ENCODE peak calls at places on chromosomes 12 and 14, in eight cellular contexts. One of them, this sample, is unnamed.

GRCh38 chr14:80872645-80873044 is 68.9 kb downstream of the CEP128 start:
- DNase-seq in GM12878: no peak
- DNase-seq in cardiac muscle cell: no peak
- DNase-seq in CD8-positive, alpha-beta T cell: no peak
- DNase-seq in lower lobe of right lung: no peak
- DNase-seq in tibial artery: no peak
- DNase-seq in neuronal stem cell: no peak
- DNase-seq in endodermal cell: no peak
- DNase-seq in this sample: no peak

GRCh38 chr12:80190001-80190400 is 90.7 kb downstream of the OTOGL start:
- DNase-seq in GM12878: no peak
- DNase-seq in cardiac muscle cell: peak
- DNase-seq in CD8-positive, alpha-beta T cell: no peak
- DNase-seq in lower lobe of right lung: no peak
- DNase-seq in tibial artery: no peak
- DNase-seq in neuronal stem cell: no peak
- DNase-seq in endodermal cell: no peak
- DNase-seq in this sample: no peak

GRCh38 chr14:51139221-51139681 is 44.3 kb upstream of the TRIM9 start:
- DNase-seq in GM12878: no peak
- DNase-seq in cardiac muscle cell: peak
- DNase-seq in CD8-positive, alpha-beta T cell: no peak
- DNase-seq in lower lobe of right lung: no peak
- DNase-seq in tibial artery: no peak
- DNase-seq in neuronal stem cell: no peak
- DNase-seq in endodermal cell: no peak
- DNase-seq in this sample: no peak

GRCh38 chr12:119415714-119416113 is 81.2 kb downstream of the CCDC60 start:
- DNase-seq in GM12878: no peak
- DNase-seq in cardiac muscle cell: no peak
- DNase-seq in CD8-positive, alpha-beta T cell: no peak
- DNase-seq in lower lobe of right lung: no peak
- DNase-seq in tibial artery: no peak
- DNase-seq in neuronal stem cell: no peak
- DNase-seq in endodermal cell: no peak
- DNase-seq in this sample: no peak

GRCh38 chr14:63454863-63455622 is 88.1 kb downstream of the PPP2R5E start:
- DNase-seq in GM12878: no peak
- DNase-seq in cardiac muscle cell: peak
- DNase-seq in CD8-positive, alpha-beta T cell: no peak
- DNase-seq in lower lobe of right lung: no peak
- DNase-seq in tibial artery: no peak
- DNase-seq in neuronal stem cell: no peak
- DNase-seq in endodermal cell: no peak
- DNase-seq in this sample: peak

GRCh38 chr12:89244536-89244935 is 107.8 kb downstream of the DUSP6 start:
- DNase-seq in GM12878: no peak
- DNase-seq in cardiac muscle cell: peak
- DNase-seq in CD8-positive, alpha-beta T cell: no peak
- DNase-seq in lower lobe of right lung: no peak
- DNase-seq in tibial artery: no peak
- DNase-seq in neuronal stem cell: no peak
- DNase-seq in endodermal cell: no peak
- DNase-seq in this sample: no peak

GRCh38 chr12:82596484-82596883 is 90.2 kb upstream of the TMTC2 start:
- DNase-seq in GM12878: no peak
- DNase-seq in cardiac muscle cell: no peak
- DNase-seq in CD8-positive, alpha-beta T cell: no peak
- DNase-seq in lower lobe of right lung: no peak
- DNase-seq in tibial artery: no peak
- DNase-seq in neuronal stem cell: no peak
- DNase-seq in endodermal cell: no peak
- DNase-seq in this sample: no peak

GRCh38 chr12:57737467-57738141 is 938 bp downstream of the AGAP2 start:
- DNase-seq in GM12878: no peak
- DNase-seq in cardiac muscle cell: peak
- DNase-seq in CD8-positive, alpha-beta T cell: no peak
- DNase-seq in lower lobe of right lung: no peak
- DNase-seq in tibial artery: no peak
- DNase-seq in neuronal stem cell: no peak
- DNase-seq in endodermal cell: peak
- DNase-seq in this sample: peak

GRCh38 chr12:2682301-2683282 is 112.2 kb upstream of the FKBP4 start:
- DNase-seq in GM12878: no peak
- DNase-seq in cardiac muscle cell: peak
- DNase-seq in CD8-positive, alpha-beta T cell: no peak
- DNase-seq in lower lobe of right lung: no peak
- DNase-seq in tibial artery: no peak
- DNase-seq in neuronal stem cell: peak
- DNase-seq in endodermal cell: peak
- DNase-seq in this sample: peak

GRCh38 chr12:3680919-3681594 is 71.9 kb downstream of the CRACR2A start:
- DNase-seq in GM12878: no peak
- DNase-seq in cardiac muscle cell: peak
- DNase-seq in CD8-positive, alpha-beta T cell: no peak
- DNase-seq in lower lobe of right lung: no peak
- DNase-seq in tibial artery: no peak
- DNase-seq in neuronal stem cell: no peak
- DNase-seq in endodermal cell: no peak
- DNase-seq in this sample: no peak

GRCh38 chr12:126067930-126068329 is 1002.7 kb downstream of the AACS start:
- DNase-seq in GM12878: no peak
- DNase-seq in cardiac muscle cell: no peak
- DNase-seq in CD8-positive, alpha-beta T cell: no peak
- DNase-seq in lower lobe of right lung: no peak
- DNase-seq in tibial artery: no peak
- DNase-seq in neuronal stem cell: no peak
- DNase-seq in endodermal cell: no peak
- DNase-seq in this sample: no peak

GRCh38 chr12:130967631-130968030 is 13.9 kb downstream of the ADGRD1 start:
- DNase-seq in GM12878: no peak
- DNase-seq in cardiac muscle cell: no peak
- DNase-seq in CD8-positive, alpha-beta T cell: no peak
- DNase-seq in lower lobe of right lung: no peak
- DNase-seq in tibial artery: no peak
- DNase-seq in neuronal stem cell: no peak
- DNase-seq in endodermal cell: no peak
- DNase-seq in this sample: no peak

GRCh38 chr14:100070310-100070709 is 5.1 kb downstream of the EVL start:
- DNase-seq in GM12878: no peak
- DNase-seq in cardiac muscle cell: no peak
- DNase-seq in CD8-positive, alpha-beta T cell: no peak
- DNase-seq in lower lobe of right lung: no peak
- DNase-seq in tibial artery: no peak
- DNase-seq in neuronal stem cell: no peak
- DNase-seq in endodermal cell: no peak
- DNase-seq in this sample: no peak

GRCh38 chr14:55532645-55533309 is 47.2 kb upstream of the KTN1 start:
- DNase-seq in GM12878: no peak
- DNase-seq in cardiac muscle cell: no peak
- DNase-seq in CD8-positive, alpha-beta T cell: no peak
- DNase-seq in lower lobe of right lung: no peak
- DNase-seq in tibial artery: no peak
- DNase-seq in neuronal stem cell: peak
- DNase-seq in endodermal cell: peak
- DNase-seq in this sample: peak

GRCh38 chr14:72830356-72830755 is 63.5 kb downstream of the DPF3 start:
- DNase-seq in GM12878: no peak
- DNase-seq in cardiac muscle cell: peak
- DNase-seq in CD8-positive, alpha-beta T cell: no peak
- DNase-seq in lower lobe of right lung: no peak
- DNase-seq in tibial artery: no peak
- DNase-seq in neuronal stem cell: no peak
- DNase-seq in endodermal cell: no peak
- DNase-seq in this sample: no peak

GRCh38 chr12:12926571-12927071 is 25.3 kb downstream of the GPRC5D start:
- DNase-seq in GM12878: no peak
- DNase-seq in cardiac muscle cell: peak
- DNase-seq in CD8-positive, alpha-beta T cell: no peak
- DNase-seq in lower lobe of right lung: no peak
- DNase-seq in tibial artery: no peak
- DNase-seq in neuronal stem cell: no peak
- DNase-seq in endodermal cell: no peak
- DNase-seq in this sample: no peak

GRCh38 chr12:2636741-2637140 is 158.0 kb upstream of the FKBP4 start:
- DNase-seq in GM12878: no peak
- DNase-seq in cardiac muscle cell: no peak
- DNase-seq in CD8-positive, alpha-beta T cell: no peak
- DNase-seq in lower lobe of right lung: no peak
- DNase-seq in tibial artery: no peak
- DNase-seq in neuronal stem cell: no peak
- DNase-seq in endodermal cell: peak
- DNase-seq in this sample: no peak

GRCh38 chr12:34215213-34215892 is 193.1 kb downstream of the ALG10 start:
- DNase-seq in GM12878: no peak
- DNase-seq in cardiac muscle cell: no peak
- DNase-seq in CD8-positive, alpha-beta T cell: no peak
- DNase-seq in lower lobe of right lung: no peak
- DNase-seq in tibial artery: no peak
- DNase-seq in neuronal stem cell: no peak
- DNase-seq in endodermal cell: no peak
- DNase-seq in this sample: no peak

GRCh38 chr12:92608418-92609091 is 94.2 kb upstream of the PLEKHG7 start:
- DNase-seq in GM12878: peak
- DNase-seq in cardiac muscle cell: peak
- DNase-seq in CD8-positive, alpha-beta T cell: no peak
- DNase-seq in lower lobe of right lung: no peak
- DNase-seq in tibial artery: no peak
- DNase-seq in neuronal stem cell: peak
- DNase-seq in endodermal cell: no peak
- DNase-seq in this sample: peak

GRCh38 chr14:72075649-72076334 is 143.6 kb downstream of the RGS6 start:
- DNase-seq in GM12878: no peak
- DNase-seq in cardiac muscle cell: no peak
- DNase-seq in CD8-positive, alpha-beta T cell: no peak
- DNase-seq in lower lobe of right lung: no peak
- DNase-seq in tibial artery: no peak
- DNase-seq in neuronal stem cell: peak
- DNase-seq in endodermal cell: peak
- DNase-seq in this sample: peak

GRCh38 chr14:75350505-75351060 is 72.0 kb downstream of the FOS start:
- DNase-seq in GM12878: no peak
- DNase-seq in cardiac muscle cell: no peak
- DNase-seq in CD8-positive, alpha-beta T cell: no peak
- DNase-seq in lower lobe of right lung: no peak
- DNase-seq in tibial artery: no peak
- DNase-seq in neuronal stem cell: no peak
- DNase-seq in endodermal cell: no peak
- DNase-seq in this sample: no peak

DNA sequence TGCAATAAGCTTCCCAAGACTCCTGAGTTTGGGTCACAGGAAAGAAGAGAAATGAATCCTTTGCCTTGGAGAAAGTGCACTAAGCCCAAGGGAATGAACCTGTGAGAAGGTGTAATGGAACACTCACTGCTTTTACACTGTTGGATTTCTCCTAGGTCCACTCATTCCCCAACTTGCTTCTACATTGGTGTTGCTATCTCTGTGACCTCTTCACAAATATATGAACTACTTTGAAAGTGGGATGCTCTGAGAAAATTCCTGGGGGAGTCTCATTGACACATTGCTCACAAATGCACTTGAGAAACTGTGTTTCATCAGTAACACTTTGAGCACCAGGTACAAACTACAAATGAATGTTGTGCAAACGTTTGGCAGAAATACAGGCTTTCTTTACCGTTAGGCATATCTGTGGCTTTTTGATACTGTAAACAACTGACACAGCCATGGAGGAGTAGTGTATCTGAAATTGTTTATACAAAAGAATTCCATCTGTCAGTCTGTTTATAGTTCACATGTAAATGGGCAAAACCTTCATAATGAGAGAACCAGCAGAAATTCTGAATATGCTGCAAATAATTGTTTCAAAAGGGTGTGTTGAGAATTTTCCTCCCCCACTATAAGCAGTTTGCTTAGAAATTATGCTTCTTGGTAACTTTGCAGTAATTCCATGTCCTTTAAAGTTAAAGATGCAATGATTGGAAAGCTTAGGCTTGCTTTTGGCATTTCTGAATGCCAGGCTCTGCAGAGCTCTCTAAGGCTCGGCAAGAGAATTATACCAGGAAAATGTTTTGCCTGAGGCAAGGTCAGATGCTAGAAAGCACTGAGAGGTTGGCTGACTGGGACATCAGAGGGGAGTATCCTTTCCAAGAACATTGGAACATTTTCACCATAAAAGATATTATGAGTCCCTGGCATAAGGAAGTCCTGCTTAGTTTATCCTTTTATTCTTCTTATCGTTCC is 348.5 kb upstream of the DDHD1 start:
- DNase-seq in GM12878: no peak
- DNase-seq in cardiac muscle cell: peak
- DNase-seq in CD8-positive, alpha-beta T cell: no peak
- DNase-seq in lower lobe of right lung: no peak
- DNase-seq in tibial artery: no peak
- DNase-seq in neuronal stem cell: no peak
- DNase-seq in endodermal cell: no peak
- DNase-seq in this sample: no peak
- H3K27ac ChIP-seq in GM12878: no peak
- H3K27ac ChIP-seq in cardiac muscle cell: no peak
- H3K27ac ChIP-seq in CD8-positive, alpha-beta T cell: no peak
- H3K27ac ChIP-seq in lower lobe of right lung: no peak
- H3K27ac ChIP-seq in tibial artery: no peak
- H3K27ac ChIP-seq in neuronal stem cell: no peak
- H3K27ac ChIP-seq in endodermal cell: no peak
- H3K27ac ChIP-seq in this sample: no peak

GRCh38 chr12:64696065-64696741 is 63.0 kb downstream of the GNS start:
- DNase-seq in GM12878: no peak
- DNase-seq in cardiac muscle cell: peak
- DNase-seq in CD8-positive, alpha-beta T cell: no peak
- DNase-seq in lower lobe of right lung: no peak
- DNase-seq in tibial artery: no peak
- DNase-seq in neuronal stem cell: peak
- DNase-seq in endodermal cell: no peak
- DNase-seq in this sample: no peak
- H3K27ac ChIP-seq in GM12878: no peak
- H3K27ac ChIP-seq in cardiac muscle cell: peak
- H3K27ac ChIP-seq in CD8-positive, alpha-beta T cell: no peak
- H3K27ac ChIP-seq in lower lobe of right lung: no peak
- H3K27ac ChIP-seq in tibial artery: peak
- H3K27ac ChIP-seq in neuronal stem cell: no peak
- H3K27ac ChIP-seq in endodermal cell: no peak
- H3K27ac ChIP-seq in this sample: no peak

GRCh38 chr14:69658664-69659261 is 47.4 kb downstream of the SUSD6 start:
- DNase-seq in GM12878: no peak
- DNase-seq in cardiac muscle cell: no peak
- DNase-seq in CD8-positive, alpha-beta T cell: no peak
- DNase-seq in lower lobe of right lung: no peak
- DNase-seq in tibial artery: no peak
- DNase-seq in neuronal stem cell: no peak
- DNase-seq in endodermal cell: no peak
- DNase-seq in this sample: no peak
- H3K27ac ChIP-seq in GM12878: no peak
- H3K27ac ChIP-seq in cardiac muscle cell: peak
- H3K27ac ChIP-seq in CD8-positive, alpha-beta T cell: no peak
- H3K27ac ChIP-seq in lower lobe of right lung: peak
- H3K27ac ChIP-seq in tibial artery: peak
- H3K27ac ChIP-seq in neuronal stem cell: no peak
- H3K27ac ChIP-seq in endodermal cell: no peak
- H3K27ac ChIP-seq in this sample: no peak

GRCh38 chr14:36659822-36660735 is 1.6 kb upstream of the PAX9 start:
- DNase-seq in GM12878: no peak
- DNase-seq in cardiac muscle cell: no peak
- DNase-seq in CD8-positive, alpha-beta T cell: no peak
- DNase-seq in lower lobe of right lung: no peak
- DNase-seq in tibial artery: no peak
- DNase-seq in neuronal stem cell: no peak
- DNase-seq in endodermal cell: peak
- DNase-seq in this sample: peak
- H3K27ac ChIP-seq in GM12878: no peak
- H3K27ac ChIP-seq in cardiac muscle cell: no peak
- H3K27ac ChIP-seq in CD8-positive, alpha-beta T cell: no peak
- H3K27ac ChIP-seq in lower lobe of right lung: no peak
- H3K27ac ChIP-seq in tibial artery: no peak
- H3K27ac ChIP-seq in neuronal stem cell: no peak
- H3K27ac ChIP-seq in endodermal cell: no peak
- H3K27ac ChIP-seq in this sample: no peak